ENCODE peak calls at places on chromosome 15, in ten cellular contexts. One of them, this sample, is unnamed. For H3K27me3, the result is how much of the 10 kb centered on the place peaks cover.

GRCh38 chr15:37038036-37038715 is 62.2 kb downstream of the MEIS2 start:
- DNase-seq in GM06990: no peak
- DNase-seq in CD4-positive, alpha-beta memory T cell: no peak
- DNase-seq in NT2/D1: no peak
- DNase-seq in GM23338: no peak
- DNase-seq in foreskin keratinocyte: no peak
- DNase-seq in GM23248: no peak
- DNase-seq in right atrium auricular region: no peak
- DNase-seq in cardiac muscle cell: no peak
- DNase-seq in H7: no peak
- DNase-seq in this sample: no peak

GRCh38 chr15:59632714-59633113 is 21.1 kb downstream of the GCNT3 start:
- DNase-seq in GM06990: no peak
- DNase-seq in CD4-positive, alpha-beta memory T cell: no peak
- DNase-seq in NT2/D1: peak
- DNase-seq in GM23338: peak
- DNase-seq in foreskin keratinocyte: no peak
- DNase-seq in GM23248: peak
- DNase-seq in right atrium auricular region: no peak
- DNase-seq in cardiac muscle cell: peak
- DNase-seq in H7: peak
- DNase-seq in this sample: peak

GRCh38 chr15:40082195-40082868 is 26.3 kb downstream of the BMF start:
- DNase-seq in GM06990: no peak
- DNase-seq in CD4-positive, alpha-beta memory T cell: no peak
- DNase-seq in NT2/D1: no peak
- DNase-seq in GM23338: no peak
- DNase-seq in foreskin keratinocyte: no peak
- DNase-seq in GM23248: no peak
- DNase-seq in right atrium auricular region: no peak
- DNase-seq in cardiac muscle cell: no peak
- DNase-seq in H7: no peak
- DNase-seq in this sample: no peak

GRCh38 chr15:41128174-41128902 is 12.3 kb upstream of the INO80 start:
- DNase-seq in GM06990: no peak
- DNase-seq in CD4-positive, alpha-beta memory T cell: no peak
- DNase-seq in NT2/D1: no peak
- DNase-seq in GM23338: no peak
- DNase-seq in foreskin keratinocyte: no peak
- DNase-seq in GM23248: no peak
- DNase-seq in right atrium auricular region: no peak
- DNase-seq in cardiac muscle cell: no peak
- DNase-seq in H7: no peak
- DNase-seq in this sample: no peak

GRCh38 chr15:34795267-34796081 is at the start of gene ACTC1:
- DNase-seq in GM06990: no peak
- DNase-seq in CD4-positive, alpha-beta memory T cell: no peak
- DNase-seq in NT2/D1: no peak
- DNase-seq in GM23338: peak
- DNase-seq in foreskin keratinocyte: no peak
- DNase-seq in GM23248: peak
- DNase-seq in right atrium auricular region: peak
- DNase-seq in cardiac muscle cell: peak
- DNase-seq in H7: peak
- DNase-seq in this sample: peak

GRCh38 chr15:98648654-98649537 is 557 bp downstream of the IGF1R start:
- DNase-seq in GM06990: peak
- DNase-seq in CD4-positive, alpha-beta memory T cell: peak
- DNase-seq in NT2/D1: no peak
- DNase-seq in GM23338: peak
- DNase-seq in foreskin keratinocyte: no peak
- DNase-seq in GM23248: peak
- DNase-seq in right atrium auricular region: no peak
- DNase-seq in cardiac muscle cell: peak
- DNase-seq in H7: peak
- DNase-seq in this sample: peak

GRCh38 chr15:43118829-43119228 is 13.0 kb upstream of the UBR1 start:
- DNase-seq in GM06990: no peak
- DNase-seq in CD4-positive, alpha-beta memory T cell: no peak
- DNase-seq in NT2/D1: no peak
- DNase-seq in GM23338: no peak
- DNase-seq in foreskin keratinocyte: no peak
- DNase-seq in GM23248: no peak
- DNase-seq in right atrium auricular region: no peak
- DNase-seq in cardiac muscle cell: no peak
- DNase-seq in H7: no peak
- DNase-seq in this sample: no peak

GRCh38 chr15:61116830-61117229 is 112.3 kb downstream of the RORA start:
- DNase-seq in GM06990: no peak
- DNase-seq in CD4-positive, alpha-beta memory T cell: no peak
- DNase-seq in NT2/D1: no peak
- DNase-seq in GM23338: no peak
- DNase-seq in foreskin keratinocyte: no peak
- DNase-seq in GM23248: no peak
- DNase-seq in right atrium auricular region: no peak
- DNase-seq in cardiac muscle cell: no peak
- DNase-seq in H7: no peak
- DNase-seq in this sample: peak

GRCh38 chr15:92683511-92683834 is 27.9 kb upstream of the FAM174B start:
- DNase-seq in GM06990: no peak
- DNase-seq in CD4-positive, alpha-beta memory T cell: no peak
- DNase-seq in NT2/D1: peak
- DNase-seq in GM23338: peak
- DNase-seq in foreskin keratinocyte: no peak
- DNase-seq in GM23248: peak
- DNase-seq in right atrium auricular region: no peak
- DNase-seq in cardiac muscle cell: peak
- DNase-seq in H7: peak
- DNase-seq in this sample: peak

GRCh38 chr15:35019401-35020327 is 31.6 kb upstream of the ZNF770 start:
- DNase-seq in GM06990: peak
- DNase-seq in CD4-positive, alpha-beta memory T cell: no peak
- DNase-seq in NT2/D1: no peak
- DNase-seq in GM23338: peak
- DNase-seq in foreskin keratinocyte: no peak
- DNase-seq in GM23248: peak
- DNase-seq in right atrium auricular region: no peak
- DNase-seq in cardiac muscle cell: no peak
- DNase-seq in H7: peak
- DNase-seq in this sample: no peak

GRCh38 chr15:72785452-72786243 is 2.1 kb upstream of the ADPGK start:
- DNase-seq in GM06990: no peak
- DNase-seq in CD4-positive, alpha-beta memory T cell: peak
- DNase-seq in NT2/D1: no peak
- DNase-seq in GM23338: no peak
- DNase-seq in foreskin keratinocyte: no peak
- DNase-seq in GM23248: peak
- DNase-seq in right atrium auricular region: no peak
- DNase-seq in cardiac muscle cell: no peak
- DNase-seq in H7: no peak
- DNase-seq in this sample: no peak

GRCh38 chr15:55218068-55218467 is 21.3 kb upstream of the RSL24D1 start:
- DNase-seq in GM06990: no peak
- DNase-seq in CD4-positive, alpha-beta memory T cell: no peak
- DNase-seq in NT2/D1: no peak
- DNase-seq in GM23338: no peak
- DNase-seq in foreskin keratinocyte: no peak
- DNase-seq in GM23248: peak
- DNase-seq in right atrium auricular region: no peak
- DNase-seq in cardiac muscle cell: no peak
- DNase-seq in H7: no peak
- DNase-seq in this sample: no peak

GRCh38 chr15:52790166-52790708 is at the start of gene ONECUT1:
- DNase-seq in GM06990: peak
- DNase-seq in CD4-positive, alpha-beta memory T cell: peak
- DNase-seq in NT2/D1: no peak
- DNase-seq in GM23338: peak
- DNase-seq in foreskin keratinocyte: no peak
- DNase-seq in GM23248: peak
- DNase-seq in right atrium auricular region: no peak
- DNase-seq in cardiac muscle cell: peak
- DNase-seq in H7: peak
- DNase-seq in this sample: peak

GRCh38 chr15:62999178-62999577 is 43.4 kb upstream of the TPM1 start:
- DNase-seq in GM06990: no peak
- DNase-seq in CD4-positive, alpha-beta memory T cell: no peak
- DNase-seq in NT2/D1: no peak
- DNase-seq in GM23338: no peak
- DNase-seq in foreskin keratinocyte: no peak
- DNase-seq in GM23248: no peak
- DNase-seq in right atrium auricular region: no peak
- DNase-seq in cardiac muscle cell: no peak
- DNase-seq in H7: no peak
- DNase-seq in this sample: no peak

GRCh38 chr15:64925335-64926330 is 13.9 kb downstream of the ANKDD1A start:
- DNase-seq in GM06990: no peak
- DNase-seq in CD4-positive, alpha-beta memory T cell: no peak
- DNase-seq in NT2/D1: no peak
- DNase-seq in GM23338: no peak
- DNase-seq in foreskin keratinocyte: no peak
- DNase-seq in GM23248: no peak
- DNase-seq in right atrium auricular region: no peak
- DNase-seq in cardiac muscle cell: no peak
- DNase-seq in H7: no peak
- DNase-seq in this sample: no peak

GRCh38 chr15:78768531-78769408 is 42.5 kb downstream of the ADAMTS7 start:
- DNase-seq in GM06990: no peak
- DNase-seq in CD4-positive, alpha-beta memory T cell: no peak
- DNase-seq in NT2/D1: no peak
- DNase-seq in GM23338: no peak
- DNase-seq in foreskin keratinocyte: no peak
- DNase-seq in GM23248: no peak
- DNase-seq in right atrium auricular region: no peak
- DNase-seq in cardiac muscle cell: no peak
- DNase-seq in H7: no peak
- DNase-seq in this sample: no peak
- H3K27me3 ChIP-seq in GM06990: under half
- H3K27me3 ChIP-seq in CD4-positive, alpha-beta memory T cell: under half
- H3K27me3 ChIP-seq in NT2/D1: under half
- H3K27me3 ChIP-seq in GM23338: under half
- H3K27me3 ChIP-seq in foreskin keratinocyte: under half
- H3K27me3 ChIP-seq in GM23248: under half
- H3K27me3 ChIP-seq in right atrium auricular region: under half
- H3K27me3 ChIP-seq in cardiac muscle cell: under half
- H3K27me3 ChIP-seq in H7: under half
- H3K27me3 ChIP-seq in this sample: under half

GRCh38 chr15:89349212-89349558 is 14.6 kb upstream of the POLG start:
- DNase-seq in GM06990: no peak
- DNase-seq in CD4-positive, alpha-beta memory T cell: no peak
- DNase-seq in NT2/D1: no peak
- DNase-seq in GM23338: no peak
- DNase-seq in foreskin keratinocyte: no peak
- DNase-seq in GM23248: no peak
- DNase-seq in right atrium auricular region: no peak
- DNase-seq in cardiac muscle cell: no peak
- DNase-seq in H7: no peak
- DNase-seq in this sample: no peak

GRCh38 chr15:89341316-89342005 is 6.8 kb upstream of the POLG start:
- DNase-seq in GM06990: no peak
- DNase-seq in CD4-positive, alpha-beta memory T cell: no peak
- DNase-seq in NT2/D1: no peak
- DNase-seq in GM23338: no peak
- DNase-seq in foreskin keratinocyte: no peak
- DNase-seq in GM23248: no peak
- DNase-seq in right atrium auricular region: no peak
- DNase-seq in cardiac muscle cell: no peak
- DNase-seq in H7: no peak
- DNase-seq in this sample: no peak

GRCh38 chr15:89342840-89343239 is 8.2 kb upstream of the POLG start:
- DNase-seq in GM06990: no peak
- DNase-seq in CD4-positive, alpha-beta memory T cell: no peak
- DNase-seq in NT2/D1: no peak
- DNase-seq in GM23338: no peak
- DNase-seq in foreskin keratinocyte: no peak
- DNase-seq in GM23248: no peak
- DNase-seq in right atrium auricular region: no peak
- DNase-seq in cardiac muscle cell: no peak
- DNase-seq in H7: no peak
- DNase-seq in this sample: no peak

GRCh38 chr15:89345245-89345644 is 10.6 kb upstream of the POLG start:
- DNase-seq in GM06990: no peak
- DNase-seq in CD4-positive, alpha-beta memory T cell: no peak
- DNase-seq in NT2/D1: no peak
- DNase-seq in GM23338: no peak
- DNase-seq in foreskin keratinocyte: no peak
- DNase-seq in GM23248: no peak
- DNase-seq in right atrium auricular region: no peak
- DNase-seq in cardiac muscle cell: no peak
- DNase-seq in H7: no peak
- DNase-seq in this sample: no peak

DNA sequence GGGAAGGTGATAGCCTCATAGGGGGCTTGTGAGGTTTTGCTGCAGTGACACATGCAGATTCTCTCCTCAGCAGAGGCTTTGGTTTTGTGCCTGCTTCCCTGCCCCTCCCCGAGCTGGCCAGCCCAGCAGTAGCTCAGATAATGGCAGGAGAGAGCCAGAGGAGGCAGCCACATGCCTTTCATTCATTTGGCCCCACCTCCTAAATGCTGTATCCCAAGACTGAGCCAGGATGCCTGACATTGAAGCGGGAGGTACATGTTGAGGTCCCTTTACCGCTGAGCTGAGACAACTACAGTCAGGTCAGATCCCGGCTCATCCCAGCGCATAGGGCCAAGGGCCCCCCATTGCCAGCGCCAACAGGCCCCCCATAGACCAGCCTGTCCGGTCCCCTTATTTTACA is 11.9 kb upstream of the POLG start:
- DNase-seq in GM06990: no peak
- DNase-seq in CD4-positive, alpha-beta memory T cell: no peak
- DNase-seq in NT2/D1: no peak
- DNase-seq in GM23338: peak
- DNase-seq in foreskin keratinocyte: no peak
- DNase-seq in GM23248: no peak
- DNase-seq in right atrium auricular region: no peak
- DNase-seq in cardiac muscle cell: no peak
- DNase-seq in H7: peak
- DNase-seq in this sample: peak
- H3K27me3 ChIP-seq in GM06990: under half
- H3K27me3 ChIP-seq in CD4-positive, alpha-beta memory T cell: under half
- H3K27me3 ChIP-seq in NT2/D1: under half
- H3K27me3 ChIP-seq in GM23338: under half
- H3K27me3 ChIP-seq in foreskin keratinocyte: under half
- H3K27me3 ChIP-seq in GM23248: under half
- H3K27me3 ChIP-seq in right atrium auricular region: under half
- H3K27me3 ChIP-seq in cardiac muscle cell: under half
- H3K27me3 ChIP-seq in H7: under half
- H3K27me3 ChIP-seq in this sample: under half

GRCh38 chr15:25812845-25813244 is 50.3 kb downstream of the ATP10A start:
- DNase-seq in GM06990: no peak
- DNase-seq in CD4-positive, alpha-beta memory T cell: no peak
- DNase-seq in NT2/D1: no peak
- DNase-seq in GM23338: no peak
- DNase-seq in foreskin keratinocyte: no peak
- DNase-seq in GM23248: no peak
- DNase-seq in right atrium auricular region: no peak
- DNase-seq in cardiac muscle cell: no peak
- DNase-seq in H7: peak
- DNase-seq in this sample: no peak
- H3K27me3 ChIP-seq in GM06990: under half
- H3K27me3 ChIP-seq in CD4-positive, alpha-beta memory T cell: under half
- H3K27me3 ChIP-seq in NT2/D1: under half
- H3K27me3 ChIP-seq in GM23338: under half
- H3K27me3 ChIP-seq in foreskin keratinocyte: under half
- H3K27me3 ChIP-seq in GM23248: under half
- H3K27me3 ChIP-seq in right atrium auricular region: under half
- H3K27me3 ChIP-seq in cardiac muscle cell: under half
- H3K27me3 ChIP-seq in H7: under half
- H3K27me3 ChIP-seq in this sample: under half

GRCh38 chr15:74403981-74404563 is 29.7 kb downstream of the SEMA7A start:
- DNase-seq in GM06990: peak
- DNase-seq in CD4-positive, alpha-beta memory T cell: no peak
- DNase-seq in NT2/D1: no peak
- DNase-seq in GM23338: no peak
- DNase-seq in foreskin keratinocyte: no peak
- DNase-seq in GM23248: no peak
- DNase-seq in right atrium auricular region: no peak
- DNase-seq in cardiac muscle cell: no peak
- DNase-seq in H7: no peak
- DNase-seq in this sample: no peak
- H3K27me3 ChIP-seq in GM06990: under half
- H3K27me3 ChIP-seq in CD4-positive, alpha-beta memory T cell: under half
- H3K27me3 ChIP-seq in NT2/D1: under half
- H3K27me3 ChIP-seq in GM23338: under half
- H3K27me3 ChIP-seq in foreskin keratinocyte: under half
- H3K27me3 ChIP-seq in GM23248: under half
- H3K27me3 ChIP-seq in right atrium auricular region: under half
- H3K27me3 ChIP-seq in cardiac muscle cell: under half
- H3K27me3 ChIP-seq in H7: under half
- H3K27me3 ChIP-seq in this sample: under half

This sample was measured in neural progenitor cell.